ENCODE peak calls at places on chromosomes 6 and 20, in six cellular contexts. W is activated gamma-delta T cell treated with anti-CD3 and anti-CD28 coated beads, Interleukin-2, amount 50 U/mL, for 16 hours; M is transverse colon; T is gastrocnemius medialis; H is OCI-LY7; C is GM12892. K is an unnamed sample.
A peak's percentile ranks its signal among the peaks of the same experiment; 100 is the strongest.

GRCh38 chr20:52747736-52748135 is 224.4 kb upstream of the TSHZ2 start:
- DNase-seq in W (no peak), C (no peak), M (no peak), H (peak; percentile 37), T (no peak), K (no peak)

GRCh38 chr6:143157146-143157545 is 96.5 kb downstream of the AIG1 start:
- DNase-seq in W (no peak), M (no peak), T (no peak), H (no peak), C (no peak), K (peak; percentile 46)

GRCh38 chr6:32396028-32396427 is 11.0 kb downstream of the BTNL2 start:
- DNase-seq in W (no peak), M (no peak), T (no peak), H (no peak), C (no peak), K (no peak)

GRCh38 chr20:47281376-47281775 is 75.1 kb downstream of the ZMYND8 start:
- DNase-seq in T (no peak), H (no peak), C (no peak), M (no peak), W (no peak), K (no peak)

GRCh38 chr6:131172237-131172636 is 37.0 kb downstream of the AKAP7 start:
- DNase-seq in W (no peak), M (no peak), C (no peak), H (no peak), T (no peak), K (no peak)

GRCh38 chr6:35092362-35093117 is 48.6 kb downstream of the TCP11 start:
- DNase-seq in C (no peak), M (peak; percentile 31), T (no peak), W (no peak), H (no peak), K (peak; percentile 54)

GRCh38 chr20:10699506-10699905 is 25.7 kb upstream of the JAG1 start:
- DNase-seq in W (no peak), M (no peak), C (no peak), T (no peak), H (no peak), K (no peak)

GRCh38 chr20:62352402-62353288 is 14.5 kb downstream of the LAMA5 start:
- DNase-seq in C (no peak), T (peak; percentile 80), W (no peak), H (no peak), M (no peak), K (peak; percentile 75)

GRCh38 chr6:37779902-37780628 is 39.5 kb upstream of the ZFAND3 start:
- DNase-seq in T (no peak), C (no peak), M (no peak), W (no peak), H (no peak), K (no peak)

GRCh38 chr6:75748743-75749538 is at the start of gene MYO6:
- DNase-seq in C (peak; percentile 42), H (peak; percentile 22), W (no peak), M (peak; percentile 85), T (peak; percentile 32), K (peak; percentile 37)

GRCh38 chr6:105836379-105836778 is 249.8 kb upstream of the PRDM1 start:
- DNase-seq in T (no peak), H (peak; percentile 80), M (no peak), W (no peak), C (no peak), K (no peak)

GRCh38 chr6:27582928-27583725 is 110.2 kb upstream of the ZNF184 start:
- DNase-seq in C (no peak), H (no peak), W (no peak), M (no peak), T (no peak), K (peak; percentile 37)

GRCh38 chr6:24856954-24857670 is 58.4 kb upstream of the ARMH2 start:
- DNase-seq in M (no peak), W (no peak), C (no peak), H (peak; percentile 47), T (no peak), K (no peak)

GRCh38 chr6:47653706-47654105 is 44.7 kb upstream of the ADGRF4 start:
- DNase-seq in M (peak; percentile 48), H (no peak), W (no peak), C (no peak), T (no peak), K (no peak)

GRCh38 chr6:117555882-117556498 is 46.3 kb downstream of the GOPC start:
- DNase-seq in M (peak; percentile 49), T (no peak), H (peak; percentile 32), C (no peak), W (peak; percentile 61), K (no peak)

GRCh38 chr6:125267806-125268523 is 33.8 kb downstream of the HDDC2 start:
- DNase-seq in C (no peak), W (no peak), T (peak; percentile 47), H (no peak), M (no peak), K (no peak)

GRCh38 chr6:72716916-72717315 is 95.1 kb downstream of the KCNQ5 start:
- DNase-seq in W (no peak), H (no peak), M (no peak), C (no peak), T (no peak), K (no peak)

GRCh38 chr20:38617011-38617829 is 15.6 kb downstream of the ARHGAP40 start:
- DNase-seq in W (no peak), M (no peak), C (no peak), T (no peak), H (no peak), K (peak; percentile 65)

GRCh38 chr6:41257369-41258195 is 28.9 kb downstream of the TREM1 start:
- DNase-seq in M (peak; percentile 24), H (no peak), W (no peak), C (no peak), T (no peak), K (no peak)

GRCh38 chr20:4869290-4870193 is 131.8 kb downstream of the SLC23A2 start:
- DNase-seq in M (peak; percentile 20), W (no peak), T (no peak), C (no peak), H (no peak), K (no peak)

GRCh38 chr6:169984181-169985120 is 233.0 kb downstream of the ERMARD start:
- DNase-seq in W (no peak), C (no peak), T (no peak), M (no peak), H (no peak), K (no peak)

GRCh38 chr6:112189494-112189893 is 64.9 kb downstream of the LAMA4 start:
- DNase-seq in M (no peak), T (no peak), H (no peak), W (no peak), C (no peak), K (no peak)

GRCh38 chr20:6530254-6530653 is 237.2 kb upstream of the BMP2 start:
- DNase-seq in T (no peak), W (no peak), H (no peak), M (no peak), C (no peak), K (no peak)

GRCh38 chr6:56890683-56891429 is 64.1 kb upstream of the BEND6 start:
- DNase-seq in M (no peak), C (peak; percentile 38), W (no peak), T (no peak), H (peak; percentile 2), K (peak; percentile 43)

GRCh38 chr6:25053875-25054371 is 118.2 kb upstream of the RIPOR2 start:
- DNase-seq in C (no peak), T (no peak), H (no peak), M (no peak), W (no peak), K (no peak)

GRCh38 chr20:12331236-12331635 is 413.5 kb downstream of the BTBD3 start:
- DNase-seq in M (no peak), T (no peak), W (no peak), H (no peak), C (no peak), K (no peak)

GRCh38 chr6:16766043-16766521 is 4.8 kb upstream of the ATXN1 start:
- DNase-seq in H (no peak), C (no peak), T (no peak), M (no peak), W (no peak), K (peak; percentile 34)

GRCh38 chr20:12570371-12570770 is 438.4 kb upstream of the SPTLC3 start:
- DNase-seq in T (no peak), H (peak; percentile 18), C (no peak), M (no peak), W (no peak), K (no peak)

GRCh38 chr6:16318538-16318937 is 80.2 kb downstream of the GMPR start:
- DNase-seq in W (no peak), T (peak; percentile 29), C (no peak), M (no peak), H (no peak), K (peak; percentile 14)

GRCh38 chr6:34131326-34132081 is 14.4 kb downstream of the GRM4 start:
- DNase-seq in W (no peak), M (no peak), H (no peak), T (no peak), C (no peak), K (no peak)

GRCh38 chr6:43780891-43781571 is 11.0 kb downstream of the VEGFA start:
- DNase-seq in M (no peak), W (no peak), C (no peak), T (no peak), H (no peak), K (no peak)

GRCh38 chr6:148146717-148147116 is 195.9 kb upstream of the SASH1 start:
- DNase-seq in C (no peak), H (peak; percentile 36), T (no peak), M (no peak), W (peak; percentile 10), K (peak; percentile 26)

GRCh38 chr6:108665495-108666196 is 104.9 kb downstream of the FOXO3 start:
- DNase-seq in T (no peak), M (no peak), C (no peak), H (no peak), W (no peak), K (no peak)

GRCh38 chr6:27174958-27175357 is 72.5 kb upstream of the PRSS16 start:
- DNase-seq in C (no peak), W (no peak), M (no peak), T (no peak), H (no peak), K (no peak)

GRCh38 chr20:11267131-11267761 is 593.4 kb upstream of the JAG1 start:
- DNase-seq in C (no peak), T (no peak), M (no peak), H (no peak), W (no peak), K (peak; percentile 83)

K was measured in NCI-H226.